ENCODE peak calls at places on chromosomes 16 and 17, in five cellular contexts. Y, X, C, D and U are unnamed samples.

GRCh38 chr16:84851192-84852127 is 31.7 kb downstream of the CRISPLD2 start:
- DNase-seq in C (peak), X (peak), D (no peak), Y (no peak), U (peak)

GRCh38 chr17:72569193-72569946 is 448.6 kb downstream of the SOX9 start:
- DNase-seq in C (no peak), Y (no peak), D (no peak), X (peak), U (no peak)

GRCh38 chr16:87295259-87295658 is 21.9 kb downstream of the C16orf95 start:
- DNase-seq in X (no peak), C (no peak), D (no peak), Y (no peak), U (peak)

GRCh38 chr16:89315791-89316581 is 98.5 kb downstream of the ZNF778 start:
- DNase-seq in C (peak), X (no peak), D (no peak), Y (peak), U (peak)

GRCh38 chr17:1002412-1002753 is 5.5 kb downstream of the TIMM22 start:
- DNase-seq in C (no peak), X (no peak), D (no peak), Y (no peak), U (no peak)

GRCh38 chr16:1258906-1259759 is 3.3 kb downstream of the TPSD1 start:
- DNase-seq in X (no peak), D (no peak), C (no peak), Y (no peak), U (no peak)

GRCh38 chr17:42111901-42112551 is 488 bp downstream of the DHX58 start:
- DNase-seq in X (no peak), Y (no peak), C (no peak), D (no peak), U (peak)

GRCh38 chr17:42276359-42276608 is at the start of gene STAT5B:
- DNase-seq in X (peak), Y (peak), D (no peak), C (no peak), U (peak)

GRCh38 chr16:22685162-22685830 is 128.7 kb upstream of the HS3ST2 start:
- DNase-seq in C (no peak), X (no peak), Y (no peak), D (peak), U (no peak)

GRCh38 chr16:31202402-31203385 is at the start of gene PYCARD:
- DNase-seq in X (no peak), Y (peak), D (no peak), C (no peak), U (peak)

GRCh38 chr16:21336231-21336630 is 58.1 kb upstream of the CRYM start:
- DNase-seq in Y (no peak), D (no peak), X (no peak), C (no peak), U (peak)

GRCh38 chr16:88638323-88639230 is at the start of gene IL17C:
- DNase-seq in D (no peak), Y (no peak), X (peak), C (no peak), U (no peak)

GRCh38 chr17:65514541-65514940 is 46.9 kb downstream of the AXIN2 start:
- DNase-seq in X (no peak), D (no peak), Y (no peak), C (peak), U (peak)

GRCh38 chr17:14061666-14062560 is 7.4 kb upstream of the COX10 start:
- DNase-seq in Y (no peak), C (peak), D (no peak), X (no peak), U (peak)

GRCh38 chr17:46191332-46192210 is 1.7 kb downstream of the KANSL1 start:
- DNase-seq in C (peak), D (no peak), Y (peak), X (peak), U (peak)

GRCh38 chr17:59439711-59440110 is 108.3 kb downstream of the YPEL2 start:
- DNase-seq in X (no peak), Y (no peak), D (no peak), C (no peak), U (no peak)

GRCh38 chr17:17737938-17738894 is 57.0 kb downstream of the RAI1 start:
- DNase-seq in Y (no peak), D (no peak), C (no peak), X (no peak), U (peak)

GRCh38 chr17:41734139-41734948 is at the start of gene HAP1:
- DNase-seq in C (no peak), D (no peak), Y (no peak), X (no peak), U (no peak)

GRCh38 chr17:27976331-27976730 is 66.1 kb upstream of the NLK start:
- DNase-seq in D (no peak), Y (no peak), X (no peak), C (peak), U (no peak)

GRCh38 chr16:78574571-78574970 is 475.1 kb downstream of the WWOX start:
- DNase-seq in D (no peak), C (no peak), Y (no peak), X (no peak), U (no peak)

GRCh38 chr17:19756551-19756950 is 8.5 kb upstream of the ALDH3A1 start:
- DNase-seq in Y (no peak), D (no peak), C (no peak), X (no peak), U (no peak)